ENCODE peak calls at places on chromosomes 11 and 22, in five cellular contexts. I, S, L, J and U are unnamed samples.

GRCh38 chr11:46348986-46349401 is 1.7 kb downstream of the DGKZ start:
- DNase-seq in I (no peak), S (no peak), L (no peak), J (no peak), U (no peak)

GRCh38 chr11:111303476-111303875 is 5.1 kb downstream of the POU2AF3 start:
- DNase-seq in I (no peak), S (no peak), L (no peak), J (no peak), U (no peak)

GRCh38 chr11:14150878-14151277 is 188.4 kb downstream of the SPON1 start:
- DNase-seq in I (no peak), S (no peak), L (no peak), J (no peak), U (no peak)

GRCh38 chr11:77039491-77040400 is 5.5 kb downstream of the B3GNT6 start:
- DNase-seq in I (no peak), S (peak; percentile 46), L (no peak), J (peak; percentile 55), U (no peak)

GRCh38 chr22:29259253-29259899 is 8.4 kb downstream of the RHBDD3 start:
- DNase-seq in I (no peak), S (no peak), L (no peak), J (no peak), U (no peak)

GRCh38 chr11:1303973-1304372 is 5.5 kb downstream of the TOLLIP start:
- DNase-seq in I (peak; percentile 15), S (no peak), L (no peak), J (peak; percentile 57), U (no peak)

GRCh38 chr11:102767800-102768199 is 12.6 kb downstream of the MMP10 start:
- DNase-seq in I (no peak), S (no peak), L (no peak), J (no peak), U (no peak)

GRCh38 chr11:36352919-36353318 is 56.8 kb downstream of the PRR5L start:
- DNase-seq in I (no peak), S (no peak), L (no peak), J (no peak), U (no peak)

GRCh38 chr11:30107899-30108298 is 91.1 kb upstream of the KCNA4 start:
- DNase-seq in I (no peak), S (no peak), L (no peak), J (peak; percentile 17), U (peak; percentile 6)

GRCh38 chr22:42623301-42623751 is 8.6 kb upstream of the POLDIP3 start:
- DNase-seq in I (no peak), S (no peak), L (no peak), J (no peak), U (no peak)

GRCh38 chr11:117843666-117844484 is 19.3 kb upstream of the FXYD2 start:
- DNase-seq in I (peak; percentile 85), S (no peak), L (peak; percentile 84), J (peak; percentile 76), U (peak; percentile 35)

GRCh38 chr11:125408281-125408680 is 87.8 kb downstream of the FEZ1 start:
- DNase-seq in I (no peak), S (no peak), L (peak; percentile 43), J (no peak), U (no peak)

GRCh38 chr11:35491231-35491871 is 34.1 kb downstream of the PAMR1 start:
- DNase-seq in I (no peak), S (no peak), L (no peak), J (no peak), U (peak; percentile 26)

GRCh38 chr22:44940121-44940520 is 69.7 kb downstream of the PHF21B start:
- DNase-seq in I (no peak), S (no peak), L (no peak), J (no peak), U (no peak)

GRCh38 chr11:132872223-132872622 is 660.1 kb downstream of the OPCML start:
- DNase-seq in I (no peak), S (no peak), L (no peak), J (no peak), U (no peak)

GRCh38 chr11:473415-473814 is 23.3 kb downstream of the PTDSS2 start:
- DNase-seq in I (no peak), S (no peak), L (no peak), J (no peak), U (no peak)

GRCh38 chr11:72189448-72190250 is 2.3 kb upstream of the FOLR1 start:
- DNase-seq in I (no peak), S (no peak), L (no peak), J (peak; percentile 21), U (no peak)

GRCh38 chr11:73999581-74000306 is 9.1 kb downstream of the UCP3 start:
- DNase-seq in I (no peak), S (no peak), L (no peak), J (no peak), U (no peak)

GRCh38 chr11:107549253-107549953 is 16.1 kb downstream of the ALKBH8 start:
- DNase-seq in I (no peak), S (no peak), L (no peak), J (no peak), U (no peak)

GRCh38 chr22:50236731-50237409 is 8.0 kb downstream of the TUBGCP6 start:
- DNase-seq in I (no peak), S (no peak), L (no peak), J (no peak), U (no peak)

GRCh38 chr11:4797212-4797611 is 7.0 kb downstream of the OR52R1 start:
- DNase-seq in I (no peak), S (no peak), L (no peak), J (no peak), U (no peak)

GRCh38 chr11:59728913-59729312 is 15.3 kb upstream of the OR10V1 start:
- DNase-seq in I (no peak), S (no peak), L (no peak), J (no peak), U (no peak)

GRCh38 chr11:69292221-69292648 is 1.7 kb upstream of the MYEOV start:
- DNase-seq in I (no peak), S (no peak), L (no peak), J (no peak), U (no peak)

GRCh38 chr22:43570531-43571144 is 158.8 kb downstream of the MPPED1 start:
- DNase-seq in I (no peak), S (no peak), L (no peak), J (no peak), U (no peak)

GRCh38 chr11:123238297-123238696 is 43.2 kb upstream of the CLMP start:
- DNase-seq in I (no peak), S (no peak), L (no peak), J (no peak), U (no peak)

GRCh38 chr11:25566298-25567200 is 765.4 kb upstream of the ANO3 start:
- DNase-seq in I (peak; percentile 12), S (no peak), L (no peak), J (no peak), U (no peak)

GRCh38 chr11:46672381-46672839 is 28.0 kb downstream of the ARHGAP1 start:
- DNase-seq in I (no peak), S (no peak), L (no peak), J (no peak), U (no peak)

GRCh38 chr22:44661659-44662569 is 40.1 kb upstream of the PRR5 start:
- DNase-seq in I (no peak), S (no peak), L (no peak), J (no peak), U (no peak)

GRCh38 chr11:7251836-7252682 is at the start of gene SYT9:
- DNase-seq in I (peak; percentile 16), S (peak; percentile 50), L (peak; percentile 58), J (peak; percentile 66), U (no peak)

GRCh38 chr11:76270387-76270786 is 64.1 kb upstream of the WNT11 start:
- DNase-seq in I (no peak), S (no peak), L (no peak), J (no peak), U (no peak)

GRCh38 chr11:36373040-36374010 is 77.2 kb downstream of the PRR5L start:
- DNase-seq in I (no peak), S (no peak), L (no peak), J (no peak), U (no peak)

GRCh38 chr11:94046796-94047195 is 25.6 kb downstream of the HEPHL1 start:
- DNase-seq in I (no peak), S (no peak), L (no peak), J (no peak), U (no peak)

GRCh38 chr11:81725691-81726090 is 1008.0 kb downstream of the FAM181B start:
- DNase-seq in I (no peak), S (no peak), L (no peak), J (no peak), U (no peak)

GRCh38 chr11:57599381-57599780 is 1.9 kb downstream of the SERPING1 start:
- DNase-seq in I (no peak), S (no peak), L (no peak), J (no peak), U (no peak)

GRCh38 chr11:88246680-88247079 is 71.4 kb upstream of the RAB38 start:
- DNase-seq in I (no peak), S (no peak), L (no peak), J (peak; percentile 62), U (no peak)

GRCh38 chr22:45246060-45246985 is 5.6 kb upstream of the KIAA0930 start:
- DNase-seq in I (peak; percentile 88), S (no peak), L (no peak), J (peak; percentile 77), U (peak; percentile 74)

DNA sequence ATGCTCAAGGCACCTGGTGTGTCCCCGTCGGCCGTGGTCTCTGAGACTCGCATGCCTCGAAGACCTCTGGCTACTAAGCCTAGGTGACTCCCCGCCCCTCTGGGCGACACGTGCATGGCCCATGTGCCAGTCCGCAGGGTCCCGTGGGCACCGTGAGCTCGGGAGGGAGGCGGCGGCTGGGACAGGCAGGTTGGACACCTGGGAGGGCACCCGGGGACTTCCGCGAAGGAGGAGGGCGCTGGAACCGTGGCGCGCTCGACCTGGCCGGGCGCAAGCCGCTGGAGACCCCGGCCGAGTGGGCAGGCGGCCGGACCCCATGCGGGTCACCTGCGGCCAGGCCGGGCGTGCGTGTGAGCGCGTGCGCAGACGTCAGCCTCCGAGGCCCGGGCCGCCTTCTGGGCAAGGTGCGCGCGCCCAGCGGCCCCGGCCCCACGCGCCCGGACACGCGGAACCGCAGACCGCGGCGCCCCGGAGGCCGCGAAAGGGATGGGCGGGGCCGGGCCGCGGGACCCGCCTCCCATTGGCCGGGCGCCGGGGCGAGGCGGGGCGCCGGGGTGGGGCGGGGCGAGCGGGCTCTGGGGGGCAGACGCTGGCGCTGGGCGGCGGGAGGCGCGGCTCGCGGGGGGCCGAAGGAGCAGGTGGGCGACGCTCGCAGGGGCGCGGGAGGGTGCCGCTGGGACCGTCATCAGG is 576 bp upstream of the RASD2 start:
- DNase-seq in I (peak; percentile 48), S (peak; percentile 87), L (no peak), J (peak; percentile 24), U (peak; percentile 41)
- TF ChIP-seq POLR2A in I (peak; percentile 28), S (no peak), L (no peak), J (no peak), U (no peak)

GRCh38 chr22:23849009-23850006 is 8.4 kb upstream of the SLC2A11 start:
- DNase-seq in I (peak; percentile 71), S (peak; percentile 89), L (peak; percentile 85), J (peak; percentile 82), U (peak; percentile 80)
- TF ChIP-seq POLR2A in I (peak; percentile 41), S (no peak), L (no peak), J (no peak), U (no peak)

GRCh38 chr22:19043111-19044085 is 78.8 kb downstream of the DGCR2 start:
- DNase-seq in I (no peak), S (no peak), L (no peak), J (peak; percentile 6), U (no peak)
- TF ChIP-seq POLR2A in I (no peak), S (no peak), L (no peak), J (no peak), U (no peak)

GRCh38 chr11:12377106-12377823 is at the start of gene PARVA:
- DNase-seq in I (peak; percentile 64), S (no peak), L (peak; percentile 77), J (peak; percentile 73), U (peak; percentile 48)
- TF ChIP-seq POLR2A in I (no peak), S (no peak), L (no peak), J (no peak), U (peak; percentile 83)